ENCODE peak calls at places on chromosomes 12 and 14, in six cellular contexts. U is AG08395; M is DMS 273 treated with DMSO at 0.1 percent for 48 hours; Q is activated CD8-positive, alpha-beta memory T cell treated with anti-CD3 and anti-CD28 coated beads for 24 hours; F is H54; W is stimulated activated CD8-positive, alpha-beta memory T cell treated with anti-CD3 and anti-CD28 coated beads, Interleukin-15, amount 100 ng/mL, for 1 hour. A is an unnamed sample.
A peak's percentile ranks its signal among the peaks of the same experiment; 100 is the strongest.

GRCh38 chr12:89414322-89414721 is 62.0 kb upstream of the DUSP6 start:
- DNase-seq in U (no peak), M (no peak), Q (no peak), F (no peak), W (no peak), A (no peak)

GRCh38 chr12:109309441-109310246 is 560 bp upstream of the FOXN4 start:
- DNase-seq in U (no peak), M (no peak), Q (no peak), F (no peak), W (no peak), A (no peak)

GRCh38 chr14:95220663-95221231 is 63.4 kb upstream of the DICER1 start:
- DNase-seq in U (no peak), M (no peak), Q (no peak), F (no peak), W (no peak), A (no peak)

GRCh38 chr12:68063900-68064590 is 74.8 kb downstream of the IFNG-AS1 start:
- DNase-seq in U (no peak), M (no peak), Q (no peak), F (no peak), W (no peak), A (no peak)

GRCh38 chr12:2432856-2433255 is 361.9 kb upstream of the FKBP4 start:
- DNase-seq in U (no peak), M (no peak), Q (no peak), F (no peak), W (no peak), A (no peak)

GRCh38 chr14:76761849-76762616 is 765 bp downstream of the VASH1 start:
- DNase-seq in U (no peak), M (no peak), Q (peak; percentile 58), F (no peak), W (no peak), A (no peak)

GRCh38 chr14:104894331-104895206 is 29.5 kb downstream of the CEP170B start:
- DNase-seq in U (no peak), M (no peak), Q (no peak), F (no peak), W (no peak), A (no peak)

GRCh38 chr14:105102893-105103292 is 37.7 kb upstream of the GPR132 start:
- DNase-seq in U (no peak), M (no peak), Q (no peak), F (no peak), W (no peak), A (no peak)

GRCh38 chr12:28787151-28787550 is 361.9 kb upstream of the FAR2 start:
- DNase-seq in U (no peak), M (no peak), Q (no peak), F (no peak), W (no peak), A (no peak)

GRCh38 chr14:95150910-95151309 is 6.4 kb downstream of the DICER1 start:
- DNase-seq in U (no peak), M (no peak), Q (no peak), F (no peak), W (no peak), A (no peak)

GRCh38 chr14:57346741-57347140 is 43.6 kb upstream of the NAA30 start:
- DNase-seq in U (no peak), M (no peak), Q (no peak), F (no peak), W (no peak), A (no peak)

GRCh38 chr12:46659844-46660243 is 166.0 kb downstream of the SLC38A4 start:
- DNase-seq in U (no peak), M (no peak), Q (no peak), F (no peak), W (no peak), A (no peak)

GRCh38 chr12:16880864-16881285 is 274.9 kb upstream of the LMO3 start:
- DNase-seq in U (no peak), M (no peak), Q (no peak), F (no peak), W (no peak), A (no peak)

GRCh38 chr12:22160396-22161003 is 114.5 kb downstream of the CMAS start:
- DNase-seq in U (no peak), M (no peak), Q (no peak), F (no peak), W (no peak), A (no peak)

GRCh38 chr14:35161231-35161630 is 38.9 kb downstream of the PRORP start:
- DNase-seq in U (no peak), M (no peak), Q (no peak), F (no peak), W (peak; percentile 11), A (no peak)

GRCh38 chr12:123076604-123077297 is 74.1 kb downstream of the PITPNM2 start:
- DNase-seq in U (no peak), M (no peak), Q (peak; percentile 76), F (peak; percentile 30), W (peak; percentile 34), A (peak; percentile 27)